ENCODE peak calls at places on chromosomes 16 and 17, in nine cellular contexts. One of them, this sample, is unnamed.

GRCh38 chr17:81561494-81561885 is 9.3 kb upstream of the FAAP100 start:
- DNase-seq in GM03348: no peak
- DNase-seq in SW 1271: no peak
- DNase-seq in stimulated activated CD8-positive, alpha-beta memory T cell treated with anti-CD3 and anti-CD28 coated beads, Interleukin-12 subunit alpha, Interleukin-12 subunit beta, amount 100 ng/mL, for 4 hours: no peak
- DNase-seq in HTR-8/SVneo: no peak
- DNase-seq in lower leg skin: no peak
- DNase-seq in neural crest cell: no peak
- DNase-seq in stimulated activated naive CD8-positive, alpha-beta T cell treated with anti-CD3 and anti-CD28 coated beads, Interleukin-15, Interleukin-2, amounts not matched to agents 100 U/mL and 50 U/mL, for 24 hours: no peak
- DNase-seq in naive thymus-derived CD8-positive, alpha-beta T cell: no peak
- DNase-seq in this sample: no peak

GRCh38 chr17:7982171-7982570 is 20.2 kb upstream of the GUCY2D start:
- DNase-seq in GM03348: peak; percentile 63
- DNase-seq in SW 1271: no peak
- DNase-seq in stimulated activated CD8-positive, alpha-beta memory T cell treated with anti-CD3 and anti-CD28 coated beads, Interleukin-12 subunit alpha, Interleukin-12 subunit beta, amount 100 ng/mL, for 4 hours: no peak
- DNase-seq in HTR-8/SVneo: no peak
- DNase-seq in lower leg skin: no peak
- DNase-seq in neural crest cell: no peak
- DNase-seq in stimulated activated naive CD8-positive, alpha-beta T cell treated with anti-CD3 and anti-CD28 coated beads, Interleukin-15, Interleukin-2, amounts not matched to agents 100 U/mL and 50 U/mL, for 24 hours: no peak
- DNase-seq in naive thymus-derived CD8-positive, alpha-beta T cell: no peak
- DNase-seq in this sample: no peak

GRCh38 chr16:68000024-68000423 is 740 bp upstream of the DPEP2 start:
- DNase-seq in GM03348: no peak
- DNase-seq in SW 1271: no peak
- DNase-seq in stimulated activated CD8-positive, alpha-beta memory T cell treated with anti-CD3 and anti-CD28 coated beads, Interleukin-12 subunit alpha, Interleukin-12 subunit beta, amount 100 ng/mL, for 4 hours: no peak
- DNase-seq in HTR-8/SVneo: no peak
- DNase-seq in lower leg skin: no peak
- DNase-seq in neural crest cell: no peak
- DNase-seq in stimulated activated naive CD8-positive, alpha-beta T cell treated with anti-CD3 and anti-CD28 coated beads, Interleukin-15, Interleukin-2, amounts not matched to agents 100 U/mL and 50 U/mL, for 24 hours: no peak
- DNase-seq in naive thymus-derived CD8-positive, alpha-beta T cell: no peak
- DNase-seq in this sample: no peak

GRCh38 chr16:19389246-19389645 is 28.4 kb upstream of the TMC5 start:
- DNase-seq in GM03348: peak; percentile 16
- DNase-seq in SW 1271: no peak
- DNase-seq in stimulated activated CD8-positive, alpha-beta memory T cell treated with anti-CD3 and anti-CD28 coated beads, Interleukin-12 subunit alpha, Interleukin-12 subunit beta, amount 100 ng/mL, for 4 hours: no peak
- DNase-seq in HTR-8/SVneo: peak; percentile 49
- DNase-seq in lower leg skin: no peak
- DNase-seq in neural crest cell: peak; percentile 41
- DNase-seq in stimulated activated naive CD8-positive, alpha-beta T cell treated with anti-CD3 and anti-CD28 coated beads, Interleukin-15, Interleukin-2, amounts not matched to agents 100 U/mL and 50 U/mL, for 24 hours: peak; percentile 55
- DNase-seq in naive thymus-derived CD8-positive, alpha-beta T cell: peak; percentile 3
- DNase-seq in this sample: no peak

GRCh38 chr17:77254961-77255741 is 114.4 kb downstream of the SEC14L1 start:
- DNase-seq in GM03348: peak; percentile 91
- DNase-seq in SW 1271: peak; percentile 89
- DNase-seq in stimulated activated CD8-positive, alpha-beta memory T cell treated with anti-CD3 and anti-CD28 coated beads, Interleukin-12 subunit alpha, Interleukin-12 subunit beta, amount 100 ng/mL, for 4 hours: no peak
- DNase-seq in HTR-8/SVneo: peak; percentile 99
- DNase-seq in lower leg skin: no peak
- DNase-seq in neural crest cell: no peak
- DNase-seq in stimulated activated naive CD8-positive, alpha-beta T cell treated with anti-CD3 and anti-CD28 coated beads, Interleukin-15, Interleukin-2, amounts not matched to agents 100 U/mL and 50 U/mL, for 24 hours: no peak
- DNase-seq in naive thymus-derived CD8-positive, alpha-beta T cell: no peak
- DNase-seq in this sample: no peak

GRCh38 chr17:58328195-58329034 is at the start of gene TSPOAP1:
- DNase-seq in GM03348: no peak
- DNase-seq in SW 1271: no peak
- DNase-seq in stimulated activated CD8-positive, alpha-beta memory T cell treated with anti-CD3 and anti-CD28 coated beads, Interleukin-12 subunit alpha, Interleukin-12 subunit beta, amount 100 ng/mL, for 4 hours: peak; percentile 79
- DNase-seq in HTR-8/SVneo: no peak
- DNase-seq in lower leg skin: no peak
- DNase-seq in neural crest cell: peak; percentile 58
- DNase-seq in stimulated activated naive CD8-positive, alpha-beta T cell treated with anti-CD3 and anti-CD28 coated beads, Interleukin-15, Interleukin-2, amounts not matched to agents 100 U/mL and 50 U/mL, for 24 hours: peak; percentile 89
- DNase-seq in naive thymus-derived CD8-positive, alpha-beta T cell: peak; percentile 69
- DNase-seq in this sample: peak; percentile 54

GRCh38 chr17:41996855-41997164 is 20.4 kb downstream of the DNAJC7 start:
- DNase-seq in GM03348: no peak
- DNase-seq in SW 1271: no peak
- DNase-seq in stimulated activated CD8-positive, alpha-beta memory T cell treated with anti-CD3 and anti-CD28 coated beads, Interleukin-12 subunit alpha, Interleukin-12 subunit beta, amount 100 ng/mL, for 4 hours: no peak
- DNase-seq in HTR-8/SVneo: no peak
- DNase-seq in lower leg skin: no peak
- DNase-seq in neural crest cell: no peak
- DNase-seq in stimulated activated naive CD8-positive, alpha-beta T cell treated with anti-CD3 and anti-CD28 coated beads, Interleukin-15, Interleukin-2, amounts not matched to agents 100 U/mL and 50 U/mL, for 24 hours: no peak
- DNase-seq in naive thymus-derived CD8-positive, alpha-beta T cell: no peak
- DNase-seq in this sample: no peak

GRCh38 chr17:869067-869466 is 86.9 kb downstream of the MRM3 start:
- DNase-seq in GM03348: peak; percentile 84
- DNase-seq in SW 1271: no peak
- DNase-seq in stimulated activated CD8-positive, alpha-beta memory T cell treated with anti-CD3 and anti-CD28 coated beads, Interleukin-12 subunit alpha, Interleukin-12 subunit beta, amount 100 ng/mL, for 4 hours: no peak
- DNase-seq in HTR-8/SVneo: no peak
- DNase-seq in lower leg skin: peak; percentile 89
- DNase-seq in neural crest cell: no peak
- DNase-seq in stimulated activated naive CD8-positive, alpha-beta T cell treated with anti-CD3 and anti-CD28 coated beads, Interleukin-15, Interleukin-2, amounts not matched to agents 100 U/mL and 50 U/mL, for 24 hours: no peak
- DNase-seq in naive thymus-derived CD8-positive, alpha-beta T cell: no peak
- DNase-seq in this sample: no peak

GRCh38 chr16:4593069-4593468 is 21.6 kb downstream of the UBALD1 start:
- DNase-seq in GM03348: no peak
- DNase-seq in SW 1271: no peak
- DNase-seq in stimulated activated CD8-positive, alpha-beta memory T cell treated with anti-CD3 and anti-CD28 coated beads, Interleukin-12 subunit alpha, Interleukin-12 subunit beta, amount 100 ng/mL, for 4 hours: no peak
- DNase-seq in HTR-8/SVneo: no peak
- DNase-seq in lower leg skin: no peak
- DNase-seq in neural crest cell: no peak
- DNase-seq in stimulated activated naive CD8-positive, alpha-beta T cell treated with anti-CD3 and anti-CD28 coated beads, Interleukin-15, Interleukin-2, amounts not matched to agents 100 U/mL and 50 U/mL, for 24 hours: no peak
- DNase-seq in naive thymus-derived CD8-positive, alpha-beta T cell: no peak
- DNase-seq in this sample: no peak

GRCh38 chr16:12340151-12340733 is 363.7 kb downstream of the SNX29 start:
- DNase-seq in GM03348: peak; percentile 86
- DNase-seq in SW 1271: no peak
- DNase-seq in stimulated activated CD8-positive, alpha-beta memory T cell treated with anti-CD3 and anti-CD28 coated beads, Interleukin-12 subunit alpha, Interleukin-12 subunit beta, amount 100 ng/mL, for 4 hours: no peak
- DNase-seq in HTR-8/SVneo: no peak
- DNase-seq in lower leg skin: no peak
- DNase-seq in neural crest cell: no peak
- DNase-seq in stimulated activated naive CD8-positive, alpha-beta T cell treated with anti-CD3 and anti-CD28 coated beads, Interleukin-15, Interleukin-2, amounts not matched to agents 100 U/mL and 50 U/mL, for 24 hours: peak; percentile 22
- DNase-seq in naive thymus-derived CD8-positive, alpha-beta T cell: no peak
- DNase-seq in this sample: no peak

GRCh38 chr17:8946476-8946875 is 19.0 kb downstream of the PIK3R5 start:
- DNase-seq in GM03348: no peak
- DNase-seq in SW 1271: no peak
- DNase-seq in stimulated activated CD8-positive, alpha-beta memory T cell treated with anti-CD3 and anti-CD28 coated beads, Interleukin-12 subunit alpha, Interleukin-12 subunit beta, amount 100 ng/mL, for 4 hours: no peak
- DNase-seq in HTR-8/SVneo: no peak
- DNase-seq in lower leg skin: no peak
- DNase-seq in neural crest cell: no peak
- DNase-seq in stimulated activated naive CD8-positive, alpha-beta T cell treated with anti-CD3 and anti-CD28 coated beads, Interleukin-15, Interleukin-2, amounts not matched to agents 100 U/mL and 50 U/mL, for 24 hours: no peak
- DNase-seq in naive thymus-derived CD8-positive, alpha-beta T cell: no peak
- DNase-seq in this sample: no peak

GRCh38 chr16:19481291-19481690 is 40.6 kb downstream of the GDE1 start:
- DNase-seq in GM03348: no peak
- DNase-seq in SW 1271: no peak
- DNase-seq in stimulated activated CD8-positive, alpha-beta memory T cell treated with anti-CD3 and anti-CD28 coated beads, Interleukin-12 subunit alpha, Interleukin-12 subunit beta, amount 100 ng/mL, for 4 hours: no peak
- DNase-seq in HTR-8/SVneo: no peak
- DNase-seq in lower leg skin: no peak
- DNase-seq in neural crest cell: no peak
- DNase-seq in stimulated activated naive CD8-positive, alpha-beta T cell treated with anti-CD3 and anti-CD28 coated beads, Interleukin-15, Interleukin-2, amounts not matched to agents 100 U/mL and 50 U/mL, for 24 hours: no peak
- DNase-seq in naive thymus-derived CD8-positive, alpha-beta T cell: no peak
- DNase-seq in this sample: no peak

GRCh38 chr17:36939059-36939943 is 2.0 kb downstream of the LHX1 start:
- DNase-seq in GM03348: no peak
- DNase-seq in SW 1271: no peak
- DNase-seq in stimulated activated CD8-positive, alpha-beta memory T cell treated with anti-CD3 and anti-CD28 coated beads, Interleukin-12 subunit alpha, Interleukin-12 subunit beta, amount 100 ng/mL, for 4 hours: no peak
- DNase-seq in HTR-8/SVneo: no peak
- DNase-seq in lower leg skin: peak; percentile 77
- DNase-seq in neural crest cell: no peak
- DNase-seq in stimulated activated naive CD8-positive, alpha-beta T cell treated with anti-CD3 and anti-CD28 coated beads, Interleukin-15, Interleukin-2, amounts not matched to agents 100 U/mL and 50 U/mL, for 24 hours: no peak
- DNase-seq in naive thymus-derived CD8-positive, alpha-beta T cell: peak; percentile 15
- DNase-seq in this sample: no peak

GRCh38 chr17:61393550-61393903 is 6.1 kb upstream of the TBX2 start:
- DNase-seq in GM03348: no peak
- DNase-seq in SW 1271: no peak
- DNase-seq in stimulated activated CD8-positive, alpha-beta memory T cell treated with anti-CD3 and anti-CD28 coated beads, Interleukin-12 subunit alpha, Interleukin-12 subunit beta, amount 100 ng/mL, for 4 hours: no peak
- DNase-seq in HTR-8/SVneo: no peak
- DNase-seq in lower leg skin: no peak
- DNase-seq in neural crest cell: no peak
- DNase-seq in stimulated activated naive CD8-positive, alpha-beta T cell treated with anti-CD3 and anti-CD28 coated beads, Interleukin-15, Interleukin-2, amounts not matched to agents 100 U/mL and 50 U/mL, for 24 hours: peak; percentile 29
- DNase-seq in naive thymus-derived CD8-positive, alpha-beta T cell: no peak
- DNase-seq in this sample: no peak